ENCODE peak calls at places on chromosome 19, in eight cellular contexts. V, W, K, P, I, A, N and Z are unnamed samples.

GRCh38 chr19:40273469-40274360 is 11.4 kb downstream of the AKT2 start:
- DNase-seq in V (no peak), W (no peak), K (no peak), P (no peak), I (no peak), A (no peak), N (no peak), Z (no peak)

GRCh38 chr19:46133101-46133627 is 8.7 kb upstream of the IGFL3 start:
- DNase-seq in V (no peak), W (no peak), K (no peak), P (peak), I (no peak), A (no peak), N (no peak), Z (peak)

GRCh38 chr19:23996549-23996948 is 81.9 kb downstream of the ZNF726 start:
- DNase-seq in V (no peak), W (no peak), K (no peak), P (no peak), I (no peak), A (no peak), N (no peak), Z (no peak)

GRCh38 chr19:19137556-19138109 is 645 bp downstream of the TMEM161A start:
- DNase-seq in V (no peak), W (no peak), K (no peak), P (no peak), I (no peak), A (no peak), N (no peak), Z (peak)

GRCh38 chr19:52188822-52189744 is 769 bp upstream of the PPP2R1A start:
- DNase-seq in V (peak), W (no peak), K (peak), P (no peak), I (no peak), A (no peak), N (no peak), Z (no peak)

GRCh38 chr19:7500811-7501450 is 12.1 kb upstream of the PEX11G start:
- DNase-seq in V (no peak), W (no peak), K (no peak), P (peak), I (peak), A (peak), N (peak), Z (no peak)

GRCh38 chr19:39038098-39038497 is 5.7 kb upstream of the FBXO27 start:
- DNase-seq in V (no peak), W (no peak), K (no peak), P (peak), I (no peak), A (no peak), N (no peak), Z (peak)

GRCh38 chr19:19627716-19628498 is at the start of gene LPAR2:
- DNase-seq in V (peak), W (peak), K (peak), P (peak), I (peak), A (peak), N (peak), Z (no peak)

GRCh38 chr19:40219721-40220276 is 1.6 kb upstream of the TTC9B start:
- DNase-seq in V (no peak), W (no peak), K (no peak), P (peak), I (no peak), A (no peak), N (no peak), Z (peak)

GRCh38 chr19:10620786-10621185 is 4.6 kb upstream of the SLC44A2 start:
- DNase-seq in V (no peak), W (no peak), K (no peak), P (no peak), I (no peak), A (no peak), N (no peak), Z (no peak)

GRCh38 chr19:50705422-50706019 is 14.1 kb downstream of the SHANK1 start:
- DNase-seq in V (no peak), W (peak), K (no peak), P (peak), I (peak), A (peak), N (no peak), Z (peak)

GRCh38 chr19:27885361-27885760 is 1327.6 kb downstream of the UQCRFS1 start:
- DNase-seq in V (no peak), W (no peak), K (no peak), P (no peak), I (no peak), A (no peak), N (no peak), Z (no peak)

GRCh38 chr19:34731019-34731829 is 2.8 kb upstream of the ZNF181 start:
- DNase-seq in V (no peak), W (no peak), K (no peak), P (no peak), I (no peak), A (no peak), N (no peak), Z (no peak)

GRCh38 chr19:33098023-33098652 is 17.2 kb downstream of the GPATCH1 start:
- DNase-seq in V (no peak), W (no peak), K (no peak), P (no peak), I (no peak), A (no peak), N (no peak), Z (no peak)

GRCh38 chr19:48754950-48755645 is at the start of gene FGF21:
- DNase-seq in V (no peak), W (no peak), K (no peak), P (no peak), I (no peak), A (no peak), N (no peak), Z (no peak)